ENCODE peak calls at places on chromosomes 11 and 22, in nine cellular contexts. V is LHCN-M2; D is activated T-helper 1 cell treated with anti-CD3 and anti-CD28 coated beads, Interleukin-12 subunit alpha, Interleukin-12 subunit beta, Interleukin-2, Interleukin-4 antibody, amounts not matched to agents 30 ng/mL and 10 ng/mL and 1 ng/mL, durations not matched to agents 14 hours and 24 hours and 36 hours; P is left cardiac atrium; K is transverse colon; F is effector CD4-positive, alpha-beta T cell; Z is MM.1S; M is NB4; S is stimulated activated CD4-positive, alpha-beta T cell treated with anti-CD3 and anti-CD28 coated beads, TNF-alpha, amount 100 ng/mL, for 1 hour. N is an unnamed sample.

GRCh38 chr22:37314315-37315046 is 32.2 kb downstream of the CYTH4 start:
- DNase-seq in V (no peak), D (peak; percentile 56), P (peak; percentile 28), K (no peak), F (no peak), Z (no peak), M (peak; percentile 79), S (no peak), N (no peak)

GRCh38 chr11:1060410-1060809 is 14.3 kb upstream of the MUC2 start:
- DNase-seq in V (no peak), D (no peak), P (no peak), K (no peak), F (no peak), Z (no peak), M (no peak), S (no peak), N (no peak)

GRCh38 chr11:84212467-84213390 is 926.6 kb upstream of the CCDC90B start:
- DNase-seq in V (no peak), D (no peak), P (no peak), K (no peak), F (no peak), Z (no peak), M (no peak), S (no peak), N (peak; percentile 8)

GRCh38 chr11:46827995-46828394 is 18.1 kb downstream of the CKAP5 start:
- DNase-seq in V (no peak), D (no peak), P (no peak), K (no peak), F (no peak), Z (no peak), M (no peak), S (no peak), N (no peak)

GRCh38 chr11:73225001-73225686 is 7.1 kb downstream of the P2RY2 start:
- DNase-seq in V (no peak), D (no peak), P (no peak), K (no peak), F (no peak), Z (no peak), M (no peak), S (no peak), N (no peak)

GRCh38 chr11:122334546-122335375 is 218.7 kb upstream of the BLID start:
- DNase-seq in V (no peak), D (no peak), P (no peak), K (no peak), F (no peak), Z (no peak), M (peak; percentile 53), S (no peak), N (no peak)

GRCh38 chr11:78318733-78319132 is 98.9 kb downstream of the GAB2 start:
- DNase-seq in V (no peak), D (no peak), P (no peak), K (no peak), F (no peak), Z (no peak), M (no peak), S (no peak), N (peak; percentile 87)

GRCh38 chr11:71548716-71549151 is 514 bp downstream of the KRTAP5-9 start:
- DNase-seq in V (peak; percentile 18), D (no peak), P (no peak), K (no peak), F (no peak), Z (no peak), M (peak; percentile 64), S (no peak), N (no peak)

GRCh38 chr11:31818874-31819331 is 7.8 kb upstream of the PAX6 start:
- DNase-seq in V (no peak), D (no peak), P (no peak), K (no peak), F (no peak), Z (no peak), M (no peak), S (no peak), N (no peak)

GRCh38 chr11:101401245-101401644 is 182.6 kb downstream of the TRPC6 start:
- DNase-seq in V (peak; percentile 66), D (no peak), P (no peak), K (no peak), F (no peak), Z (no peak), M (no peak), S (no peak), N (no peak)

GRCh38 chr11:64790205-64791095 is 12.1 kb upstream of the SF1 start:
- DNase-seq in V (no peak), D (no peak), P (peak; percentile 13), K (no peak), F (no peak), Z (no peak), M (no peak), S (no peak), N (no peak)

GRCh38 chr22:48840112-48840949 is 987.3 kb downstream of the BRD1 start:
- DNase-seq in V (no peak), D (no peak), P (no peak), K (no peak), F (no peak), Z (no peak), M (no peak), S (no peak), N (no peak)

GRCh38 chr11:125201525-125202121 is 37.1 kb downstream of the PKNOX2 start:
- DNase-seq in V (no peak), D (no peak), P (no peak), K (no peak), F (no peak), Z (no peak), M (no peak), S (no peak), N (no peak)

GRCh38 chr11:130088909-130089668 is 19.4 kb downstream of the APLP2 start:
- DNase-seq in V (no peak), D (no peak), P (no peak), K (no peak), F (no peak), Z (no peak), M (no peak), S (no peak), N (no peak)

GRCh38 chr22:42901790-42902508 is 44.9 kb upstream of the ARFGAP3 start:
- DNase-seq in V (no peak), D (no peak), P (no peak), K (no peak), F (no peak), Z (no peak), M (peak; percentile 45), S (no peak), N (no peak)

GRCh38 chr11:61834278-61835004 is 6.3 kb downstream of the FADS2 start:
- DNase-seq in V (peak; percentile 54), D (peak; percentile 72), P (peak; percentile 79), K (no peak), F (peak; percentile 49), Z (peak; percentile 77), M (peak; percentile 98), S (no peak), N (peak; percentile 64)

GRCh38 chr11:62560566-62561103 is 13.1 kb downstream of the EEF1G start:
- DNase-seq in V (peak; percentile 97), D (peak; percentile 62), P (peak; percentile 90), K (peak; percentile 94), F (peak; percentile 80), Z (peak; percentile 63), M (peak; percentile 96), S (peak; percentile 52), N (peak; percentile 24)

GRCh38 chr11:59418151-59418550 is 8.1 kb downstream of the OR5A2 start:
- DNase-seq in V (no peak), D (no peak), P (no peak), K (no peak), F (no peak), Z (no peak), M (no peak), S (no peak), N (no peak)

GRCh38 chr11:114236829-114237228 is 59.4 kb upstream of the NNMT start:
- DNase-seq in V (peak; percentile 74), D (no peak), P (no peak), K (no peak), F (no peak), Z (no peak), M (no peak), S (no peak), N (no peak)

GRCh38 chr11:11171285-11171684 is 181.8 kb downstream of the CSNK2A3 start:
- DNase-seq in V (peak; percentile 32), D (no peak), P (no peak), K (no peak), F (no peak), Z (no peak), M (no peak), S (no peak), N (no peak)

GRCh38 chr11:19577849-19578619 is 134.6 kb upstream of the NAV2 start:
- DNase-seq in V (no peak), D (no peak), P (no peak), K (peak; percentile 42), F (no peak), Z (no peak), M (no peak), S (no peak), N (no peak)

GRCh38 chr11:95093548-95093947 is 3.9 kb downstream of the ENDOD1 start:
- DNase-seq in V (no peak), D (no peak), P (no peak), K (no peak), F (no peak), Z (no peak), M (no peak), S (no peak), N (no peak)

GRCh38 chr11:98979212-98979611 is 41.5 kb upstream of the CNTN5 start:
- DNase-seq in V (no peak), D (no peak), P (no peak), K (no peak), F (no peak), Z (no peak), M (no peak), S (no peak), N (no peak)

GRCh38 chr11:44950625-44951472 is at the start of gene TP53I11:
- DNase-seq in V (peak; percentile 57), D (peak; percentile 47), P (peak; percentile 88), K (peak; percentile 87), F (peak; percentile 34), Z (peak; percentile 52), M (peak; percentile 92), S (peak; percentile 54), N (no peak)

GRCh38 chr22:32562396-32562795 is 87.8 kb downstream of the FBXO7 start:
- DNase-seq in V (no peak), D (no peak), P (peak; percentile 43), K (no peak), F (no peak), Z (no peak), M (no peak), S (no peak), N (no peak)

GRCh38 chr11:130675917-130676316 is 227.5 kb downstream of the ADAMTS15 start:
- DNase-seq in V (peak; percentile 61), D (no peak), P (no peak), K (no peak), F (no peak), Z (no peak), M (no peak), S (no peak), N (no peak)

GRCh38 chr11:122851366-122852011 is 13.2 kb downstream of the CRTAM start:
- DNase-seq in V (no peak), D (no peak), P (no peak), K (no peak), F (peak; percentile 24), Z (peak; percentile 27), M (no peak), S (no peak), N (no peak)

GRCh38 chr11:82843057-82843795 is 57.0 kb downstream of the PRCP start:
- DNase-seq in V (no peak), D (no peak), P (no peak), K (no peak), F (no peak), Z (no peak), M (no peak), S (no peak), N (no peak)

GRCh38 chr11:130945945-130946344 is 29.7 kb upstream of the SNX19 start:
- DNase-seq in V (peak; percentile 77), D (no peak), P (peak; percentile 71), K (peak; percentile 10), F (no peak), Z (no peak), M (no peak), S (no peak), N (no peak)

GRCh38 chr11:95149659-95150294 is 60.1 kb downstream of the ENDOD1 start:
- DNase-seq in V (no peak), D (no peak), P (peak; percentile 74), K (peak; percentile 57), F (no peak), Z (no peak), M (no peak), S (no peak), N (no peak)

GRCh38 chr11:43984519-43985385 is 42.3 kb downstream of the C11orf96 start:
- DNase-seq in V (no peak), D (no peak), P (peak; percentile 31), K (no peak), F (no peak), Z (no peak), M (no peak), S (no peak), N (no peak)

N was measured in C1 segment of cervical spinal cord.